ENCODE peak calls at places on chromosomes 11 and 22, in eight cellular contexts. B is ovary, D is HFF-Myc, C is OCI-LY7, H is AG10803, P is A549, U is astrocyte, T is AG04450. Q is an unnamed sample.

GRCh38 chr22:23078462-23078787 is 8.1 kb downstream of the GNAZ start:
- DNase-seq in B (no peak), D (no peak), C (no peak), H (no peak), P (no peak), U (no peak), T (no peak), Q (no peak)

GRCh38 chr22:16955678-16956210 is 52.3 kb downstream of the GAB4 start:
- DNase-seq in B (no peak), D (no peak), C (no peak), H (no peak), P (no peak), U (no peak), T (no peak), Q (no peak)

GRCh38 chr11:119910056-119910455 is 181.1 kb upstream of the NECTIN1 start:
- DNase-seq in B (no peak), D (no peak), C (no peak), H (no peak), P (no peak), U (no peak), T (no peak), Q (no peak)

GRCh38 chr11:25038131-25038530 is 541.3 kb downstream of the LUZP2 start:
- DNase-seq in B (no peak), D (no peak), C (no peak), H (no peak), P (no peak), U (no peak), T (no peak), Q (no peak)

GRCh38 chr22:48827228-48827810 is 1000.4 kb downstream of the BRD1 start:
- DNase-seq in B (no peak), D (no peak), C (no peak), H (no peak), P (no peak), U (peak), T (no peak), Q (peak)

GRCh38 chr22:42766860-42767259 is 46.2 kb upstream of the A4GALT start:
- DNase-seq in B (no peak), D (no peak), C (no peak), H (no peak), P (no peak), U (no peak), T (no peak), Q (no peak)

GRCh38 chr11:88300888-88301477 is 36.6 kb downstream of the CTSC start:
- DNase-seq in B (no peak), D (no peak), C (no peak), H (no peak), P (no peak), U (no peak), T (no peak), Q (no peak)

GRCh38 chr11:103806130-103806900 is 230.1 kb upstream of the DDI1 start:
- DNase-seq in B (peak), D (peak), C (no peak), H (peak), P (peak), U (peak), T (peak), Q (peak)

GRCh38 chr22:19473578-19473977 is 5.4 kb downstream of the UFD1 start:
- DNase-seq in B (no peak), D (no peak), C (peak), H (no peak), P (peak), U (no peak), T (no peak), Q (no peak)

GRCh38 chr22:32203181-32204105 is 1.4 kb downstream of the RFPL2 start:
- DNase-seq in B (no peak), D (no peak), C (no peak), H (no peak), P (peak), U (no peak), T (no peak), Q (no peak)

GRCh38 chr11:119615003-119615878 is 113.8 kb downstream of the NECTIN1 start:
- DNase-seq in B (no peak), D (peak), C (peak), H (peak), P (peak), U (peak), T (peak), Q (peak)

GRCh38 chr22:17101475-17102296 is 16.9 kb downstream of the IL17RA start:
- DNase-seq in B (no peak), D (no peak), C (no peak), H (no peak), P (no peak), U (no peak), T (no peak), Q (no peak)

GRCh38 chr11:28447226-28447625 is 339.0 kb downstream of the METTL15 start:
- DNase-seq in B (no peak), D (no peak), C (no peak), H (peak), P (peak), U (peak), T (no peak), Q (no peak)

GRCh38 chr11:128552783-128553661 is 34.3 kb downstream of the ETS1 start:
- DNase-seq in B (no peak), D (no peak), C (peak), H (peak), P (no peak), U (peak), T (no peak), Q (peak)

GRCh38 chr11:19952101-19952605 is 208.1 kb downstream of the DBX1 start:
- DNase-seq in B (no peak), D (no peak), C (no peak), H (no peak), P (peak), U (peak), T (no peak), Q (no peak)

GRCh38 chr22:48396785-48397530 is 1430.7 kb downstream of the BRD1 start:
- DNase-seq in B (no peak), D (no peak), C (no peak), H (no peak), P (no peak), U (no peak), T (no peak), Q (no peak)

GRCh38 chr11:9663699-9664275 is at the start of gene SWAP70:
- DNase-seq in B (peak), D (peak), C (peak), H (peak), P (peak), U (peak), T (peak), Q (peak)
- TF ChIP-seq CTCF in B (peak), D (peak), C (no peak), H (peak), P (no peak), U (peak), T (peak), Q (peak)

GRCh38 chr11:15969701-15970329 is 386.5 kb downstream of the SOX6 start:
- DNase-seq in B (peak), D (peak), C (no peak), H (peak), P (no peak), U (peak), T (peak), Q (peak)

GRCh38 chr11:15967166-15967565 is 389.2 kb downstream of the SOX6 start:
- DNase-seq in B (no peak), D (peak), C (no peak), H (no peak), P (peak), U (no peak), T (no peak), Q (peak)

GRCh38 chr11:15968461-15969130 is 387.8 kb downstream of the SOX6 start:
- DNase-seq in B (no peak), D (no peak), C (no peak), H (no peak), P (no peak), U (no peak), T (no peak), Q (peak)

GRCh38 chr11:15969281-15969680 is 387.1 kb downstream of the SOX6 start:
- DNase-seq in B (peak), D (peak), C (no peak), H (peak), P (peak), U (peak), T (peak), Q (peak)

GRCh38 chr11:15967966-15968365 is 388.4 kb downstream of the SOX6 start:
- DNase-seq in B (no peak), D (no peak), C (no peak), H (peak), P (peak), U (peak), T (no peak), Q (peak)
- H3K4me3 ChIP-seq in B (no peak), D (no peak), C (no peak), H (no peak), P (no peak), U (no peak), T (no peak), Q (no peak)

GRCh38 chr11:32432565-32433248 is 2.6 kb downstream of the WT1 start:
- DNase-seq in B (peak), D (no peak), C (no peak), H (no peak), P (no peak), U (no peak), T (no peak), Q (no peak)

GRCh38 chr11:32431657-32432056 is 3.7 kb downstream of the WT1 start:
- DNase-seq in B (no peak), D (no peak), C (no peak), H (no peak), P (no peak), U (no peak), T (no peak), Q (no peak)

GRCh38 chr11:32429477-32429876 is 5.9 kb downstream of the WT1 start:
- DNase-seq in B (no peak), D (no peak), C (no peak), H (no peak), P (no peak), U (no peak), T (no peak), Q (no peak)

GRCh38 chr11:32428665-32429293 is 6.6 kb downstream of the WT1 start:
- DNase-seq in B (peak), D (no peak), C (no peak), H (no peak), P (no peak), U (no peak), T (no peak), Q (no peak)

DNA sequence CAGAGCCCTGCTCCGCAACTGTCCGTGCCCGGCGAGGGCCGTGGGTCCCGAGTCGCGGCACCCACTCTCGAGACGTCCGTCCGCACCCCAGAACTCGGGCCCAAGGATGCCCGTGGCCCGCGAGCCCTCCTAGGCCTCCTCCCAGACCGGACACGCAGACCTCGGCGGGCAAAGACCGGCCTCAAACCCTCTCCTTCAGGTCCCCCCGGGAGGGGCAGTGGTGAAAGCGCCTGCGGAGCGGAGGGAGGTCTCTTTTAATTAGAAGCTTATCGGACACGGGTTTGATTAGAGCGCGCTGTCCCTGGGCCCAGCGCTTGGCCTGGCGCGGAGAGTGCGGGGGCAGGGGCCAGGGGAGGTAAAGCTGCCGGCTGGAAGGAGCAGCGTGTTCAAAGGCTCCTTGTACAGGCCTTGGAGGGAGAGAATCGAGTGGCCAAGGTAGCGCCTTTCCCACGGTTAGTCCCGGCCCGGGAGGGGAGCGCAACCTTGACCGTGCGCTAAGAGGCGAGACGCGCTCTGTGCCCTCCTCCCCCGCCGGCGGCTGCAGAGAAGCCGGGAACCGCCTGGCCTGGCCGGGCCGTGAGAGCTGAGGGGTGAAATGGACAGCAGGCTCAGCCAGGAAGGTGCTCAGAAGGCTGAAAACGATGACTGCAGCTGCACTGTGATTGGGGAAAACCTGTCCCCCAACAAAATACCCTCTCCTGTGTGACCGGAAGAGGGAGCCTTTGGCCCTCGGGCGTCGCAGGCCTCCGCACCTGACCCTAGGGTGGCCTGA is 4.6 kb downstream of the WT1 start:
- DNase-seq in B (peak), D (no peak), C (no peak), H (no peak), P (no peak), U (no peak), T (no peak), Q (no peak)
- TF ChIP-seq CTCF in B (peak), D (peak), C (no peak), H (peak), P (no peak), U (no peak), T (peak), Q (no peak)

DNA sequence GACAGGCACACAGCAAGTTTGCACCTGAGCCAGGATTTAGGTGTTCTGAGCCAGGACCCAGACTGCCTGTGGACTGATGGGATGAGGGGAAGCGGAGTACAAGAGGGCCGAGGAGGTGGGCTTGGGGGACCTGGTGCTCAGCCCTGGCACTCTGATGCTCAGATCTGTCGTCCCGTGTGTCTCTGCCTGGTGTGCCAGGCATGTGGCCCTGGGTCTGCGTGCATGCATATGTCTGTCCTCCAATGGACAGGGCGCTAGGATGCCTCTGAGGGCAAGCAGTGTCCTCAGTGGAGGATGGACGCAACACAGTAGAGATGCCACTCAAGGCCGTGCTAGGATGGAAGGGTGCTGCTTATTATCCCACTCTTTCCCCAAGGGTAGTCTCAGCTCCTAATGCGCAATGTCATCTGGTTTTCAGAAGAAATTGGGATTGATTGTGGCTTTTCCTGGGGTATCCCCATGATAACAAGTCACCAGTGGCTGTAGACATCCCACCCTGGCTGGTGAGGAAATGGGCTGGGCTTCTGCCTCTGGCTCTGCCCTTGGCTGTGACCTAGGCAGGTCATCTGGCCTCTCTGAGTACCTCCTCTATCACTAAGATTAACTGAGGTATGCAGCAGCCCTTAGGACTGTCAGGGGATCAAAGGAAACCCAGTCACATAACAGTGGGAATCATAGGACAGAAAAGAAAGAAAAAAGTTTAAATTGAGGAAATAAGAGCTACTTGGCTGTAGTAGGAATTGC is 35.7 kb upstream of the SUSD2 start:
- DNase-seq in B (peak), D (no peak), C (no peak), H (no peak), P (no peak), U (no peak), T (no peak), Q (no peak)
- H3K4me3 ChIP-seq in B (no peak), D (no peak), C (peak), H (peak), P (no peak), U (no peak), T (peak), Q (no peak)

GRCh38 chr22:27237342-27237741 is 564.2 kb downstream of the MN1 start:
- DNase-seq in B (no peak), D (no peak), C (no peak), H (no peak), P (no peak), U (no peak), T (no peak), Q (no peak)
- TF ChIP-seq CTCF in B (no peak), D (no peak), C (no peak), H (no peak), P (no peak), U (no peak), T (no peak), Q (no peak)

GRCh38 chr11:1855886-1856265 is 3.0 kb downstream of the LSP1 start:
- DNase-seq in B (no peak), D (no peak), C (no peak), H (no peak), P (no peak), U (no peak), T (no peak), Q (no peak)

GRCh38 chr11:1853376-1854131 is 670 bp downstream of the LSP1 start:
- DNase-seq in B (no peak), D (no peak), C (peak), H (no peak), P (no peak), U (no peak), T (no peak), Q (no peak)

GRCh38 chr11:1854132-1854948 is 1.5 kb downstream of the LSP1 start:
- DNase-seq in B (no peak), D (no peak), C (peak), H (no peak), P (no peak), U (no peak), T (no peak), Q (no peak)

GRCh38 chr11:1856306-1857005 is 3.6 kb downstream of the LSP1 start:
- DNase-seq in B (no peak), D (no peak), C (no peak), H (no peak), P (no peak), U (no peak), T (no peak), Q (no peak)

GRCh38 chr11:1854949-1855885 is 2.3 kb downstream of the LSP1 start:
- DNase-seq in B (no peak), D (no peak), C (peak), H (no peak), P (no peak), U (no peak), T (no peak), Q (no peak)
- H3K4me3 ChIP-seq in B (no peak), D (no peak), C (peak), H (no peak), P (no peak), U (no peak), T (no peak), Q (no peak)

Q was measured in epithelial cell of esophagus.